ENCODE peak calls at places on chromosomes 3 and 15, in four cellular contexts. M is HepG2, Q is GM12878, B is K562. A is an unnamed sample.
A peak's percentile ranks its signal among the peaks of the same experiment; 100 is the strongest.

GRCh38 chr3:87136066-87136596 is 91.0 kb upstream of the CHMP2B start:
- DNase-seq in M (no peak), Q (no peak), B (no peak), A (no peak)

GRCh38 chr3:136343873-136344281 is 93.7 kb downstream of the PCCB start:
- DNase-seq in M (peak; percentile 57), Q (no peak), B (peak; percentile 67), A (no peak)

GRCh38 chr15:38299216-38299615 is 46.6 kb downstream of the SPRED1 start:
- DNase-seq in M (no peak), Q (no peak), B (no peak), A (no peak)

GRCh38 chr15:93179072-93179471 is 90.1 kb upstream of the RGMA start:
- DNase-seq in M (no peak), Q (peak; percentile 8), B (no peak), A (no peak)

GRCh38 chr15:88257311-88257901 is 867 bp upstream of the NTRK3 start:
- DNase-seq in M (no peak), Q (no peak), B (no peak), A (no peak)

GRCh38 chr3:14253022-14253761 is 74.6 kb downstream of the LSM3 start:
- DNase-seq in M (peak; percentile 55), Q (no peak), B (no peak), A (no peak)

GRCh38 chr15:60006203-60006782 is 2.2 kb downstream of the FOXB1 start:
- DNase-seq in M (no peak), Q (no peak), B (peak; percentile 56), A (no peak)

GRCh38 chr3:15291589-15292541 is 40.5 kb downstream of the SH3BP5 start:
- DNase-seq in M (no peak), Q (peak; percentile 89), B (peak; percentile 41), A (peak; percentile 47)

GRCh38 chr3:133570139-133570936 is 3.1 kb upstream of the CDV3 start:
- DNase-seq in M (peak; percentile 78), Q (no peak), B (no peak), A (no peak)

GRCh38 chr3:12396475-12396874 is 87.8 kb upstream of the TSEN2 start:
- DNase-seq in M (no peak), Q (no peak), B (no peak), A (no peak)

GRCh38 chr3:112734718-112735350 is 93.9 kb upstream of the CCDC80 start:
- DNase-seq in M (peak; percentile 49), Q (peak; percentile 40), B (peak; percentile 37), A (peak; percentile 33)

GRCh38 chr3:124829819-124830554 is 57.2 kb downstream of the ITGB5 start:
- DNase-seq in M (peak; percentile 56), Q (no peak), B (no peak), A (no peak)

GRCh38 chr15:96160269-96160668 is 170.2 kb upstream of the NR2F2 start:
- DNase-seq in M (no peak), Q (no peak), B (no peak), A (no peak)

GRCh38 chr15:101439920-101440319 is 49.6 kb downstream of the PCSK6 start:
- DNase-seq in M (no peak), Q (no peak), B (no peak), A (no peak)

GRCh38 chr15:55990071-55990470 is 3.3 kb downstream of the NEDD4 start:
- DNase-seq in M (no peak), Q (no peak), B (no peak), A (no peak)

GRCh38 chr3:195086885-195087284 is 184.1 kb downstream of the XXYLT1 start:
- DNase-seq in M (no peak), Q (no peak), B (no peak), A (no peak)

GRCh38 chr3:6254490-6254889 is 606.4 kb upstream of the GRM7 start:
- DNase-seq in M (no peak), Q (no peak), B (no peak), A (no peak)

GRCh38 chr3:165254812-165255211 is 58.6 kb upstream of the SLITRK3 start:
- DNase-seq in M (peak; percentile 16), Q (no peak), B (no peak), A (no peak)

GRCh38 chr15:25251700-25252390 is 187.0 kb downstream of the UBE3A start:
- DNase-seq in M (no peak), Q (no peak), B (no peak), A (no peak)

GRCh38 chr15:82045179-82045891 is 483 bp downstream of the MEX3B start:
- DNase-seq in M (no peak), Q (no peak), B (no peak), A (peak; percentile 34)

GRCh38 chr15:78298983-78299301 is 467 bp downstream of the SKIC8 start:
- DNase-seq in M (no peak), Q (no peak), B (no peak), A (no peak)

GRCh38 chr3:108180214-108180613 is 42.0 kb downstream of the IFT57 start:
- DNase-seq in M (no peak), Q (no peak), B (no peak), A (no peak)

GRCh38 chr3:111616417-111617105 is 21.4 kb upstream of the ZBED2 start:
- DNase-seq in M (peak; percentile 3), Q (no peak), B (no peak), A (no peak)

GRCh38 chr3:143637133-143637532 is 211.1 kb downstream of the SLC9A9 start:
- DNase-seq in M (no peak), Q (no peak), B (no peak), A (no peak)

GRCh38 chr15:49678655-49679054 is 57.8 kb downstream of the DTWD1 start:
- DNase-seq in M (no peak), Q (no peak), B (no peak), A (no peak)

GRCh38 chr3:31116651-31117050 is 222.2 kb upstream of the GADL1 start:
- DNase-seq in M (no peak), Q (no peak), B (no peak), A (no peak)

GRCh38 chr3:14289590-14290453 is 111.2 kb downstream of the LSM3 start:
- DNase-seq in M (peak; percentile 59), Q (no peak), B (peak; percentile 63), A (no peak)

GRCh38 chr3:119098620-119099222 is 47.2 kb upstream of the TEX55 start:
- DNase-seq in M (peak; percentile 18), Q (no peak), B (peak; percentile 23), A (no peak)

GRCh38 chr3:134592806-134593205 is 58.0 kb downstream of the KY start:
- DNase-seq in M (no peak), Q (no peak), B (no peak), A (no peak)

GRCh38 chr3:130895690-130896089 is 1.8 kb downstream of the ATP2C1 start:
- DNase-seq in M (no peak), Q (no peak), B (no peak), A (no peak)

GRCh38 chr3:14273886-14274517 is 95.4 kb downstream of the LSM3 start:
- DNase-seq in M (no peak), Q (no peak), B (no peak), A (no peak)

GRCh38 chr3:51498871-51499790 is 684 bp downstream of the DCAF1 start:
- DNase-seq in M (peak; percentile 92), Q (peak; percentile 70), B (peak; percentile 86), A (peak; percentile 61)
- TF ChIP-seq POLR2A in M (peak; percentile 71), Q (peak; percentile 0), B (peak; percentile 73), A (peak; percentile 16)

GRCh38 chr15:98904466-98905048 is 103.0 kb downstream of the PGPEP1L start:
- DNase-seq in M (peak; percentile 41), Q (no peak), B (peak; percentile 67), A (peak; percentile 22)

GRCh38 chr15:98901438-98901837 is 106.2 kb downstream of the PGPEP1L start:
- DNase-seq in M (no peak), Q (no peak), B (no peak), A (no peak)

GRCh38 chr15:98900382-98900781 is 107.2 kb downstream of the PGPEP1L start:
- DNase-seq in M (no peak), Q (no peak), B (no peak), A (no peak)

GRCh38 chr15:98905981-98906711 is 101.4 kb downstream of the PGPEP1L start:
- DNase-seq in M (no peak), Q (no peak), B (no peak), A (no peak)

DNA sequence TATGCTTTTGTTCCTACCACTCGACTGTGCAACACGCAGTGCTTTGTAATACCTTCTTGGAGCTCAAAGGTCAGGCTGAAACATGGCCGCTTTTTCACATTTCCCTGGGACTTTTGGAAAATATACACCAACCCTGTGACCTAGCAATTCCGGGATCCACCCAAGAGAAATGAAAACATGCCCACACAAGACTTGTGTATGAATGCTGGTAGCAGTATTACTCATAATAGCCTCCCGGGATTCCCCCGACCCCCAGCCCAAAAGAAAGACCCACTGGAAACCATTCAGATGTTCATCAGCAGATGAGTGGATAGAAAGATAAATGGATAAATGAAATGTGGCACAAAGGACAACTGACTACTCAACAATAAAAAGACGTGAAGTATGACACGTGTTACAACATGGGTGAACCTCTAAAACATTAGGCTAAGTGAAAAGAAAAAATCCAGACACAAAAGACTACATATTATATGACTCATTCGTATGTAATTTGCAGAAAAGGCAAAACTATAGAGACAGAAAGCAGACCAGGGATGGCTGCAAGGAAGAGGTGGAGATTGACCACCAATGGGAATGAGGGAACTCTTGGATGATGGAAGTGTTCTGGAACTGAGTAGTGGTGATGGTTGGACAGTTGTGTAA is 104.1 kb downstream of the PGPEP1L start:
- DNase-seq in M (no peak), Q (no peak), B (no peak), A (no peak)
- TF ChIP-seq TAF1 in M (no peak), Q (no peak), B (no peak), A (no peak)

DNA sequence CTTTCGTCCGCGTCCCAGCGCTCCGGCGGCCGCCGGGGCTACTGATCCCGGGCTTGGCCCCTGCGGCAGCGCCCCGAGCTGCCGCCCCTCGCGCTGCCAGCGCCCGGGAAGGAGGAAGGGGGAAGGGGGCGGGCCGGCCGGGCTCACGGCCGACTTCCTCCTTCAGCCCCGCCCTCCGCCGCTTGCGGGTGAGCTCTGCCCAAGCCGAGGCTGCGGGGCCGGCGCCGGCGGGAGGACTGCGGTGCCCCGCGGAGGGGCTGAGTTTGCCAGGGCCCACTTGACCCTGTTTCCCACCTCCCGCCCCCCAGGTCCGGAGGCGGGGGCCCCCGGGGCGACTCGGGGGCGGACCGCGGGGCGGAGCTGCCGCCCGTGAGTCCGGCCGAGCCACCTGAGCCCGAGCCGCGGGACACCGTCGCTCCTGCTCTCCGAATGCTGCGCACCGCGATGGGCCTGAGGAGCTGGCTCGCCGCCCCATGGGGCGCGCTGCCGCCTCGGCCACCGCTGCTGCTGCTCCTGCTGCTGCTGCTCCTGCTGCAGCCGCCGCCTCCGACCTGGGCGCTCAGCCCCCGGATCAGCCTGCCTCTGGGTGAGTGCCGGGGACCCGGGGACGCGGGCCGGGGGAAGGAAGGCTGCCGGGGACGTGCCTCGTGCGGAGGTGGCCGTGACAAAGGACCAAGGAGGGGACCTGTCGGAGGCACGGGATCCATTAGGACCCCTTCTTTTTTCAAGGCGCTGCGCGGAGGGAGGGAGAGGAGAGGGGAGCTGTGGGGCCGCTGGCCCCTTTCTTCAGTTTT is at the start of gene SEMA4B:
- DNase-seq in M (peak; percentile 36), Q (no peak), B (peak; percentile 89), A (peak; percentile 97)
- TF ChIP-seq POLR2A in M (no peak), Q (peak; percentile 80), B (peak; percentile 53), A (no peak)

DNA sequence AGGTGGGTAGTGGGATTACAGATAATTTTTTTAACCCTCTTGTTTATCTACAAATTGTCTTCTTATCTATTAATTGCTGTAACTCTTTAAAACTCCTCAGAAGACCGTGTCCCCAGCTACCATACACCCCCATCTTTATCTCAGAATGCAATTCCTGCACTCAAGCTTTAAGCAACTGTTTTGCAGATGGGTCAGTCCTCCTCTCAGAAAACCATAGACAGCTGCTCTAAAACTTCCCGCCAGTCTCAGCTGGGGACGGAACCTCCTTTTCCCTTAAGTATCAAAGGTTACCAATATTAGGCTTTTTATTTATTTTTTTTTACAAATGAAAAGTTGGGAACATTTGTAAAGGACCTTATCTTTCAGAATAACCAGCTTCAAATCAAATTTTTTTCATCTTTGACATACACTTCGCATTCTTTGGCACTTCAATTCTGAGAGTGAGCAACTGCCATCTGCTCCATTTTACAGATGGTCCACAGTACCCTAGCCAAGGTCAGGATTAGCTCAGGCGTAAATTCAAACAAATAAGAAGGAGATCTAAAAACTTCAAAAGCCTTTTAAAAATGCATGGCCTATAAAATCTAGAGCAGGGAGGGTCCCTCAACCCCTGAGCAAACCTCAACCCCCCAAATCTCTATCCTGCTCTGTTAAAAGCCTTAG is 1.2 kb downstream of the GATM start:
- DNase-seq in M (no peak), Q (no peak), B (no peak), A (no peak)
- TF ChIP-seq TAF1 in M (no peak), Q (no peak), B (no peak), A (no peak)